ENCODE peak calls at places on chromosomes 12 and 14, in four cellular contexts. Z, V, D and O are unnamed samples.

GRCh38 chr12:6867407-6868210 is at the start of gene TPI1:
- DNase-seq in D (peak; percentile 68), Z (peak; percentile 97), V (peak; percentile 78), O (peak; percentile 97)

GRCh38 chr14:37143500-37143874 is 28.9 kb downstream of the SLC25A21 start:
- DNase-seq in D (no peak), V (no peak), Z (no peak), O (no peak)

GRCh38 chr12:50057000-50057841 is at the start of gene ASIC1:
- DNase-seq in D (peak; percentile 38), Z (peak; percentile 93), V (peak; percentile 63), O (peak; percentile 60)

GRCh38 chr12:95762123-95762785 is 28.3 kb downstream of the NTN4 start:
- DNase-seq in Z (no peak), D (no peak), V (no peak), O (no peak)

GRCh38 chr14:88541324-88541723 is 13.5 kb downstream of the PTPN21 start:
- DNase-seq in D (no peak), V (no peak), Z (no peak), O (no peak)

GRCh38 chr12:20577054-20577453 is 118.1 kb upstream of the SLCO1C1 start:
- DNase-seq in V (no peak), D (no peak), Z (no peak), O (no peak)

GRCh38 chr12:27333311-27334009 is 824 bp downstream of the BMAL2 start:
- DNase-seq in D (peak; percentile 21), V (no peak), Z (no peak), O (peak; percentile 93)

GRCh38 chr14:68079941-68080697 is 260.5 kb downstream of the RAD51B start:
- DNase-seq in V (no peak), Z (no peak), D (no peak), O (no peak)

GRCh38 chr12:119061208-119061796 is 80.0 kb downstream of the SRRM4 start:
- DNase-seq in V (peak; percentile 9), Z (no peak), D (no peak), O (no peak)

GRCh38 chr12:121400332-121401139 is 618 bp downstream of the RNF34 start:
- DNase-seq in D (peak; percentile 15), V (peak; percentile 17), Z (peak; percentile 87), O (peak; percentile 89)

GRCh38 chr12:254039-254438 is 8.6 kb downstream of the SLC6A13 start:
- DNase-seq in V (no peak), Z (no peak), D (no peak), O (no peak)

GRCh38 chr14:31229638-31230229 is 22.1 kb upstream of the HECTD1 start:
- DNase-seq in D (peak; percentile 100), Z (peak; percentile 88), V (peak; percentile 98), O (peak; percentile 77)

GRCh38 chr12:6426882-6427671 is 17.7 kb upstream of the CD27 start:
- DNase-seq in Z (peak; percentile 78), V (no peak), D (no peak), O (no peak)

GRCh38 chr12:54173066-54173726 is 15.6 kb downstream of the SMUG1 start:
- DNase-seq in V (peak; percentile 28), Z (peak; percentile 89), D (no peak), O (no peak)

GRCh38 chr14:72666610-72667009 is 227.3 kb downstream of the DPF3 start:
- DNase-seq in Z (no peak), D (no peak), V (peak; percentile 77), O (no peak)

GRCh38 chr14:23326491-23327332 is 5.5 kb downstream of the PABPN1 start:
- DNase-seq in D (no peak), V (no peak), Z (peak; percentile 53), O (no peak)

GRCh38 chr12:94092516-94093241 is 55.7 kb upstream of the PLXNC1 start:
- DNase-seq in Z (no peak), V (peak; percentile 73), D (no peak), O (no peak)

GRCh38 chr12:121536929-121537813 is 43.7 kb downstream of the KDM2B start:
- DNase-seq in V (peak; percentile 67), Z (peak; percentile 96), D (peak; percentile 73), O (peak; percentile 99)